ENCODE peak calls at places on chromosomes 4 and X, in nine cellular contexts. One of them, this sample, is unnamed.

GRCh38 chr4:157832596-157832995 is 340.2 kb downstream of the GASK1B start:
- DNase-seq in GM12891: no peak
- DNase-seq in H1: no peak
- DNase-seq in endothelial cell of umbilical vein: no peak
- DNase-seq in prostate gland: no peak
- DNase-seq in sigmoid colon: no peak
- DNase-seq in HCT116: no peak
- DNase-seq in breast epithelium: no peak
- DNase-seq in K562: no peak
- DNase-seq in this sample: no peak

GRCh38 chr4:26105815-26106699 is 192.0 kb downstream of the SMIM20 start:
- DNase-seq in breast epithelium: no peak
- DNase-seq in H1: no peak
- DNase-seq in GM12891: no peak
- DNase-seq in K562: peak; percentile 8
- DNase-seq in endothelial cell of umbilical vein: no peak
- DNase-seq in HCT116: peak; percentile 28
- DNase-seq in sigmoid colon: no peak
- DNase-seq in prostate gland: no peak
- DNase-seq in this sample: no peak

GRCh38 chrX:109793191-109793590 is 60.1 kb upstream of the ACSL4 start:
- DNase-seq in HCT116: no peak
- DNase-seq in breast epithelium: no peak
- DNase-seq in GM12891: no peak
- DNase-seq in K562: no peak
- DNase-seq in endothelial cell of umbilical vein: no peak
- DNase-seq in sigmoid colon: no peak
- DNase-seq in prostate gland: no peak
- DNase-seq in H1: no peak
- DNase-seq in this sample: no peak

GRCh38 chrX:34528081-34528480 is 129.0 kb downstream of the TMEM47 start:
- DNase-seq in endothelial cell of umbilical vein: peak; percentile 24
- DNase-seq in GM12891: no peak
- DNase-seq in K562: no peak
- DNase-seq in prostate gland: no peak
- DNase-seq in H1: no peak
- DNase-seq in breast epithelium: no peak
- DNase-seq in HCT116: no peak
- DNase-seq in sigmoid colon: no peak
- DNase-seq in this sample: no peak

GRCh38 chr4:57231781-57232180 is 121.6 kb upstream of the IGFBP7 start:
- DNase-seq in endothelial cell of umbilical vein: no peak
- DNase-seq in prostate gland: no peak
- DNase-seq in HCT116: no peak
- DNase-seq in sigmoid colon: no peak
- DNase-seq in H1: no peak
- DNase-seq in GM12891: no peak
- DNase-seq in breast epithelium: no peak
- DNase-seq in K562: no peak
- DNase-seq in this sample: no peak

GRCh38 chr4:138522366-138522765 is 280.2 kb upstream of the SLC7A11 start:
- DNase-seq in prostate gland: no peak
- DNase-seq in K562: peak; percentile 24
- DNase-seq in sigmoid colon: no peak
- DNase-seq in H1: no peak
- DNase-seq in breast epithelium: no peak
- DNase-seq in GM12891: no peak
- DNase-seq in endothelial cell of umbilical vein: peak; percentile 21
- DNase-seq in HCT116: peak; percentile 6
- DNase-seq in this sample: no peak

GRCh38 chr4:176302283-176303275 is 17.2 kb upstream of the SPCS3 start:
- DNase-seq in GM12891: no peak
- DNase-seq in endothelial cell of umbilical vein: no peak
- DNase-seq in HCT116: peak; percentile 22
- DNase-seq in H1: no peak
- DNase-seq in breast epithelium: no peak
- DNase-seq in prostate gland: no peak
- DNase-seq in sigmoid colon: no peak
- DNase-seq in K562: no peak
- DNase-seq in this sample: no peak

GRCh38 chr4:3190549-3190948 is 58.4 kb upstream of the MSANTD1 start:
- DNase-seq in HCT116: no peak
- DNase-seq in sigmoid colon: no peak
- DNase-seq in endothelial cell of umbilical vein: no peak
- DNase-seq in prostate gland: no peak
- DNase-seq in breast epithelium: no peak
- DNase-seq in H1: no peak
- DNase-seq in K562: no peak
- DNase-seq in GM12891: no peak
- DNase-seq in this sample: no peak

GRCh38 chr4:183617075-183617474 is 41.9 kb downstream of the RWDD4 start:
- DNase-seq in breast epithelium: no peak
- DNase-seq in endothelial cell of umbilical vein: no peak
- DNase-seq in sigmoid colon: no peak
- DNase-seq in GM12891: no peak
- DNase-seq in H1: no peak
- DNase-seq in K562: no peak
- DNase-seq in HCT116: no peak
- DNase-seq in prostate gland: no peak
- DNase-seq in this sample: no peak

GRCh38 chrX:29687687-29688086 is 527.7 kb upstream of the MAGEB2 start:
- DNase-seq in GM12891: no peak
- DNase-seq in sigmoid colon: no peak
- DNase-seq in HCT116: no peak
- DNase-seq in K562: no peak
- DNase-seq in breast epithelium: no peak
- DNase-seq in endothelial cell of umbilical vein: peak; percentile 58
- DNase-seq in H1: no peak
- DNase-seq in prostate gland: no peak
- DNase-seq in this sample: no peak

GRCh38 chrX:38803609-38804480 is 2.6 kb downstream of the MID1IP1 start:
- DNase-seq in breast epithelium: peak; percentile 66
- DNase-seq in prostate gland: peak; percentile 68
- DNase-seq in sigmoid colon: peak; percentile 92
- DNase-seq in GM12891: peak; percentile 37
- DNase-seq in H1: peak; percentile 57
- DNase-seq in HCT116: peak; percentile 77
- DNase-seq in endothelial cell of umbilical vein: peak; percentile 67
- DNase-seq in K562: peak; percentile 88
- DNase-seq in this sample: peak; percentile 88

GRCh38 chr4:48268956-48269860 is at the start of gene TEC:
- DNase-seq in H1: peak; percentile 17
- DNase-seq in prostate gland: peak; percentile 7
- DNase-seq in endothelial cell of umbilical vein: peak; percentile 22
- DNase-seq in GM12891: peak; percentile 19
- DNase-seq in HCT116: peak; percentile 48
- DNase-seq in K562: peak; percentile 70
- DNase-seq in breast epithelium: peak; percentile 35
- DNase-seq in sigmoid colon: peak; percentile 73
- DNase-seq in this sample: peak; percentile 45

DNA sequence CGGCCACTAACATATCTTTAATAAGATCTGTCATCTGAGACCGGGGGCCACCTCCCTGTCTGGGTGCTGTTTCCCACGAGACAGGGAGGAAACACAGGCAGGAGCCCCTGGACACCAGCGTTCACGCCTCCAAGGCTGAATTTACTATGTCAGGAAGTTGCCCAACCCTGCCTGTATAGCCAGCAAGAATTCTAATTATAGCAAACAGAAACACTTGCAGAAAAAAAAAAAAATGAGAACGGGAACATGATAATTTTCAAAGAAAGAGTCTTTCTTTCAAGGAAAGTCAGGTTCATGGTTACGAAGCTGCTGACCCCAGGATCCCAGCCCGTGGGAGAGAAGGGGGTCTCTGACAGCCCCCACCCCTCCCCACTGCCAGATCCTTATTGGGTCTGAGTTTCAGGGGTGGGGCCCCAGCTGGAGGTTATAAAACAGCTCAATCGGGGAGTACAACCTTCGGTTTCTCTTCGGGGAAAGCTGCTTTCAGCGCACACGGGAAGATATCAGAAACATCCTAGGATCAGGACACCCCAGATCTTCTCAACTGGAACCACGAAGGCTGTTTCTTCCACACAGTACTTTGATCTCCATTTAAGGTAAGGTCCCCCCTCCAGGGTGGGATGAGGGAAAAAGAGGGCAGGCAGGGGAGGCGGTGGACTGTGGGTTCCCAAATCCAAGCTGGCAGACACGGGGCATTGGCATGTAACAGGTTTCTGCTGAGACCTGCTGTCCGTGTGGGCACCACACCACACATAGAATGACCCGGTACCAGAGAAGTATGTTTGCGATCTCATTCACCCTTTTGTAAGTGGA is at the start of gene IL3RA:
- DNase-seq in K562: no peak
- DNase-seq in sigmoid colon: peak; percentile 78
- DNase-seq in GM12891: no peak
- DNase-seq in HCT116: no peak
- DNase-seq in H1: no peak
- DNase-seq in breast epithelium: no peak
- DNase-seq in endothelial cell of umbilical vein: peak; percentile 63
- DNase-seq in prostate gland: no peak
- DNase-seq in this sample: peak; percentile 57
- TF ChIP-seq POLR2AphosphoS5 in K562: no peak
- TF ChIP-seq POLR2AphosphoS5 in sigmoid colon: peak; percentile 48
- TF ChIP-seq POLR2AphosphoS5 in GM12891: peak; percentile 63
- TF ChIP-seq POLR2AphosphoS5 in HCT116: no peak
- TF ChIP-seq POLR2AphosphoS5 in H1: no peak
- TF ChIP-seq POLR2AphosphoS5 in breast epithelium: no peak
- TF ChIP-seq POLR2AphosphoS5 in endothelial cell of umbilical vein: no peak
- TF ChIP-seq POLR2AphosphoS5 in prostate gland: no peak
- TF ChIP-seq POLR2AphosphoS5 in this sample: peak; percentile 40

DNA sequence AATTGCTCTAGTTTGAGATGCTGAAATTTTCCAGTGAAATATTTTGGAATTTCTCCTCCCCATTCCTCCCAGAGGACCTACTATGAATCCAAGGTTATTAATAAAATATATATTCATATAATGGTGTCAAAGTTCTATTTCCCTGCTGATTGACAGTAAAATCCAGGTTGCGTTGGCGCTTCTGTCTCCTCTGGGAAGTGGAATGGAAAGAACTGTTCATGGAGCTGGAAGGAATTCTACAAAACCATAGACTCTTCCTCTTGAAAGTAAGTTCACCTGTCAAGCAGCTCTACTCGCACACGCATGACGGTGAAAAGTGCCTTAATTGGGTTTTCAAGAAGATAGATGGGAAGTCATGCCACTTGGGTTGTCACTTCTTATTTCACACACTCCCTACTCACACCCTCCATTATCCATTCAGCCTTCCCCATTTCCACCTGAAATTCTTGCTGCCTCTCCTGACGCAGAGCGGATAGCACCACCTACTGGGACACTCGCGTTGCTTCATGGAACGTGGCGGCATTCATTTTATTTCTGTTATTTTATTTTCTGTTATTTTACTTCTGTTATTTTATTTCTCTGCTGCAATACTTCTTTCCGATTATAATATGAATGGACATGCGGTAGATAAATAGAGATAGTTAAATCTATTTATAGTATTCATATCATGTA is 351.5 kb downstream of the NLGN4X start:
- DNase-seq in prostate gland: no peak
- DNase-seq in K562: no peak
- DNase-seq in GM12891: no peak
- DNase-seq in endothelial cell of umbilical vein: no peak
- DNase-seq in breast epithelium: no peak
- DNase-seq in HCT116: no peak
- DNase-seq in H1: no peak
- DNase-seq in sigmoid colon: no peak
- DNase-seq in this sample: peak; percentile 9
- TF ChIP-seq POLR2AphosphoS5 in prostate gland: no peak
- TF ChIP-seq POLR2AphosphoS5 in K562: no peak
- TF ChIP-seq POLR2AphosphoS5 in GM12891: no peak
- TF ChIP-seq POLR2AphosphoS5 in endothelial cell of umbilical vein: no peak
- TF ChIP-seq POLR2AphosphoS5 in breast epithelium: no peak
- TF ChIP-seq POLR2AphosphoS5 in HCT116: no peak
- TF ChIP-seq POLR2AphosphoS5 in H1: no peak
- TF ChIP-seq POLR2AphosphoS5 in sigmoid colon: no peak
- TF ChIP-seq POLR2AphosphoS5 in this sample: no peak

DNA sequence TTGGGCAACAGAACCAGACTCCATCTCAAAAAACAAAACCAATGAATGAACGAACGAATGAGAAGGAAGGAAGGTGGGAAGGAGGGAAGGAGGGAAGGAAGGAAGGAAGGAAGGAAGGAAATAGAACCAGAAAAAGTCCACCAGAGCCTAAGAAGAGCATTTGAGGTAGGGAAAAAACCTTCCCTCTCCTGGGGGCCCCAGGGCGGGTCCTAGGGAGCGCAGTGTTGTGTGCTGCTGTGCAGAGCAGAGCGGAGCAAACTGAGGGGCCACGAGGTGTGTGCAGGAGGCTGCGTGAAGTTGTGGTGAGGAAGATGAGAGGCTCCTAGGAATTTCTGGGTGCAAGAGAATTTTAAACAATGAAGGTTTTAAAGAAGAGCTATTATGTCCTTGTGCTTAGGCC is 16.0 kb upstream of the NSUN7 start:
- DNase-seq in endothelial cell of umbilical vein: no peak
- DNase-seq in prostate gland: no peak
- DNase-seq in K562: no peak
- DNase-seq in sigmoid colon: no peak
- DNase-seq in HCT116: no peak
- DNase-seq in H1: no peak
- DNase-seq in breast epithelium: no peak
- DNase-seq in GM12891: no peak
- DNase-seq in this sample: no peak
- TF ChIP-seq POLR2AphosphoS5 in endothelial cell of umbilical vein: no peak
- TF ChIP-seq POLR2AphosphoS5 in prostate gland: no peak
- TF ChIP-seq POLR2AphosphoS5 in K562: no peak
- TF ChIP-seq POLR2AphosphoS5 in sigmoid colon: no peak
- TF ChIP-seq POLR2AphosphoS5 in HCT116: no peak
- TF ChIP-seq POLR2AphosphoS5 in H1: no peak
- TF ChIP-seq POLR2AphosphoS5 in breast epithelium: no peak
- TF ChIP-seq POLR2AphosphoS5 in GM12891: no peak
- TF ChIP-seq POLR2AphosphoS5 in this sample: no peak

DNA sequence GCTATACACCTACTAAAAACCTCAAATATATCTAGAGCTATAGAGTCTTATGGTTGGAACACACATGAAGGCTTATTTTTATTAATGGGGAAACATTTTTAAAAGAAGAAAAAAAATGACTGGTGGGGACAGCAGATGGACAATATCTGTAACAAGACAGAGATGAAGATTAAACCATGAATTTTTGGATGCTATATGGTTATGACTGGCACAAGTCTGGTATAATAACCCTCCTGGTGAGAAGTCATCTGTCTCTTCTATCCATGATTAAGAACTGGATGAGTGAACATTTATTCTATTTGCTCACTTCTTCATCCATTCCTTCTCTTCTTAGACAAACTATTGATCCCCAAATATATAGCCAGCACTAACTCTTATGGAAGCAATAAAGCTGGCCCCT is 104.4 kb downstream of the EFHC2 start:
- DNase-seq in HCT116: no peak
- DNase-seq in GM12891: no peak
- DNase-seq in endothelial cell of umbilical vein: no peak
- DNase-seq in K562: no peak
- DNase-seq in H1: no peak
- DNase-seq in breast epithelium: no peak
- DNase-seq in prostate gland: no peak
- DNase-seq in sigmoid colon: no peak
- DNase-seq in this sample: no peak
- TF ChIP-seq POLR2AphosphoS5 in HCT116: no peak
- TF ChIP-seq POLR2AphosphoS5 in GM12891: no peak
- TF ChIP-seq POLR2AphosphoS5 in endothelial cell of umbilical vein: no peak
- TF ChIP-seq POLR2AphosphoS5 in K562: no peak
- TF ChIP-seq POLR2AphosphoS5 in H1: no peak
- TF ChIP-seq POLR2AphosphoS5 in breast epithelium: no peak
- TF ChIP-seq POLR2AphosphoS5 in prostate gland: no peak
- TF ChIP-seq POLR2AphosphoS5 in sigmoid colon: no peak
- TF ChIP-seq POLR2AphosphoS5 in this sample: no peak